ENCODE peak calls at places on chromosomes 16 and 17, in five cellular contexts. K is GM12865, R is AG10803, A is tibial artery, B is IMR-90. J is an unnamed sample.

GRCh38 chr16:57747996-57748395 is 12.4 kb downstream of the KATNB1 start:
- DNase-seq in K (no peak), R (no peak), A (no peak), B (no peak), J (no peak)

GRCh38 chr17:80279895-80280294 is 19.2 kb downstream of the RNF213 start:
- DNase-seq in K (no peak), R (peak), A (peak), B (peak), J (peak)

GRCh38 chr17:73653810-73654209 is 9.6 kb upstream of the SDK2 start:
- DNase-seq in K (no peak), R (no peak), A (no peak), B (no peak), J (no peak)

GRCh38 chr17:4152471-4152870 is 9.5 kb downstream of the CYB5D2 start:
- DNase-seq in K (no peak), R (peak), A (no peak), B (peak), J (peak)

GRCh38 chr17:76138234-76138895 is 2.7 kb downstream of the FOXJ1 start:
- DNase-seq in K (no peak), R (no peak), A (no peak), B (no peak), J (no peak)

GRCh38 chr16:49528035-49528434 is 154.4 kb downstream of the C16orf78 start:
- DNase-seq in K (no peak), R (no peak), A (no peak), B (no peak), J (peak)

GRCh38 chr16:46582313-46582712 is 38.9 kb downstream of the SHCBP1 start:
- DNase-seq in K (no peak), R (no peak), A (no peak), B (no peak), J (no peak)

GRCh38 chr17:57677301-57677700 is 67.8 kb downstream of the CCDC182 start:
- DNase-seq in K (no peak), R (no peak), A (no peak), B (no peak), J (no peak)

GRCh38 chr17:82892869-82893565 is 53.2 kb upstream of the ZNF750 start:
- DNase-seq in K (no peak), R (no peak), A (no peak), B (peak), J (no peak)

GRCh38 chr17:42679001-42679491 is 2.3 kb upstream of the PLEKHH3 start:
- DNase-seq in K (peak), R (peak), A (peak), B (peak), J (peak)

GRCh38 chr16:56927471-56927870 is 4.5 kb upstream of the HERPUD1 start:
- DNase-seq in K (no peak), R (no peak), A (no peak), B (no peak), J (no peak)

GRCh38 chr17:17127156-17127555 is 79.0 kb downstream of the PLD6 start:
- DNase-seq in K (no peak), R (no peak), A (no peak), B (no peak), J (no peak)

GRCh38 chr17:42475853-42476252 is 17.2 kb downstream of the ATP6V0A1 start:
- DNase-seq in K (no peak), R (peak), A (no peak), B (no peak), J (no peak)

GRCh38 chr16:1780677-1781072 is 1.7 kb downstream of the SPSB3 start:
- DNase-seq in K (no peak), R (no peak), A (no peak), B (no peak), J (no peak)

GRCh38 chr17:7857724-7858486 is at the start of gene CYB5D1:
- DNase-seq in K (peak), R (peak), A (peak), B (peak), J (peak)

GRCh38 chr17:76866774-76867577 is 1.2 kb upstream of the MGAT5B start:
- DNase-seq in K (no peak), R (peak), A (no peak), B (peak), J (peak)

GRCh38 chr17:7842950-7843535 is 9.0 kb downstream of the KDM6B start:
- DNase-seq in K (peak), R (peak), A (peak), B (peak), J (peak)

GRCh38 chr16:17026600-17027242 is 444.0 kb downstream of the XYLT1 start:
- DNase-seq in K (peak), R (no peak), A (no peak), B (no peak), J (no peak)

GRCh38 chr16:10886739-10887269 is 9.8 kb downstream of the CIITA start:
- DNase-seq in K (peak), R (no peak), A (no peak), B (no peak), J (no peak)

GRCh38 chr16:51888534-51888933 is 658.4 kb downstream of the TOX3 start:
- DNase-seq in K (no peak), R (no peak), A (no peak), B (peak), J (no peak)

GRCh38 chr17:17951524-17951923 is 20.7 kb downstream of the TOM1L2 start:
- DNase-seq in K (no peak), R (no peak), A (no peak), B (no peak), J (no peak)

GRCh38 chr17:37490638-37491614 is 1.2 kb downstream of the DUSP14 start:
- DNase-seq in K (peak), R (peak), A (peak), B (peak), J (peak)

GRCh38 chr16:71172808-71173207 is 57.7 kb downstream of the HYDIN start:
- DNase-seq in K (no peak), R (no peak), A (no peak), B (no peak), J (no peak)

GRCh38 chr17:82775033-82775823 is 23.4 kb downstream of the TBCD start:
- DNase-seq in K (no peak), R (peak), A (no peak), B (no peak), J (peak)

GRCh38 chr17:1485748-1486376 is 6.6 kb downstream of the MYO1C start:
- DNase-seq in K (peak), R (peak), A (peak), B (peak), J (peak)

GRCh38 chr17:9470171-9470570 is 105.4 kb downstream of the STX8 start:
- DNase-seq in K (peak), R (peak), A (no peak), B (no peak), J (peak)

GRCh38 chr17:1611715-1612114 is 16.9 kb downstream of the SLC43A2 start:
- DNase-seq in K (no peak), R (no peak), A (peak), B (no peak), J (no peak)

GRCh38 chr17:31699281-31699680 is 159.8 kb downstream of the COPRS start:
- DNase-seq in K (no peak), R (no peak), A (no peak), B (peak), J (no peak)

GRCh38 chr16:68800257-68800875 is 43.0 kb upstream of the TANGO6 start:
- DNase-seq in K (peak), R (peak), A (no peak), B (peak), J (peak)

GRCh38 chr16:76535-77272 is 1.3 kb upstream of the MPG start:
- DNase-seq in K (no peak), R (peak), A (peak), B (peak), J (peak)

GRCh38 chr17:8137645-8138342 is 13.9 kb upstream of the HES7 start:
- DNase-seq in K (no peak), R (no peak), A (peak), B (no peak), J (no peak)

DNA sequence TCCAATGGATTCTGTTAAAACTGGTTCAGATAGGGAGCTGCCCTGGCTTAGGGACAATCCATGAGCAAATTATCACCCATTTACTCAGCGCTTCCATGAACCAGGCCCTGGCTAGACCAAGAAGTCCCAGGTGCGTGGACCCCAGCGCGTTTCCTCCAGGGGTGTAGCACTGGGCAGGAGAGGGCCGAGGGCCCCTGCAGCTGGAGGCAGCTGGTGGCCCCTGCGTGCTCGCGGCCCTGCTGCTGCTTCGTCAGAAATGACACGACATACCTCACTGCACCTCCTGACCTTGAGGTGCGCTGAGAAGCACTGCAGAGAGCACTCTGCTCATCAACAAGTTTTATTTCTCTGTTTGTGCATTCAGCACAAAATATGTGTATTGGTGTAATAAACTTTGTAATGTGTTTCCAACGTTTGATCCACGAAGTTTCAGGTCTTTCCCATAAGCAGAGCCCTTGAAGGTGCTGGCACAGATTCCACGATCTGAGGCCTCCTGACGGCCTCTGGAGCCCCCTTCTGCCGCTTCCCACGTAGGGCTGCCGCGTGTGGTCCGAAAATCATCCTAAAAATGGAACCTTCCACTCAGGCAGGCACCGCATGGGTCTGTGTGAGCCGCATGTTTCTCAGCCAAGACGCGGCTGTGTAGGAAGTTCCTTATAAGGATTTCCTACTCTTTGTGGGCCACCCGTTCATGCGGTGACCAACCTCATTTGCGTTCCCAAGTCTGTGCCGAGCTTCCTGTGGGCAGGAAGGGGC is 50.8 kb upstream of the ZCCHC14 start:
- DNase-seq in K (no peak), R (no peak), A (no peak), B (no peak), J (peak)
- TF ChIP-seq CTCF in K (no peak), R (no peak), A (no peak), B (no peak), J (peak)

GRCh38 chr16:31713945-31714898 is 159.4 kb upstream of the ZNF267 start:
- DNase-seq in K (no peak), R (no peak), A (no peak), B (no peak), J (peak)
- TF ChIP-seq CTCF in K (peak), R (peak), A (no peak), B (peak), J (peak)

GRCh38 chr16:23742761-23743160 is 12.1 kb upstream of the CHP2 start:
- DNase-seq in K (no peak), R (no peak), A (no peak), B (no peak), J (no peak)
- TF ChIP-seq CTCF in K (no peak), R (no peak), A (no peak), B (no peak), J (no peak)

GRCh38 chr17:48568499-48569259 is 9.5 kb downstream of the HOXB4 start:
- DNase-seq in K (no peak), R (peak), A (no peak), B (peak), J (no peak)
- TF ChIP-seq CTCF in K (no peak), R (no peak), A (no peak), B (no peak), J (no peak)

J was measured in cardiac fibroblast.